ENCODE peak calls at places on chromosomes 1 and 21, in ten cellular contexts. One of them, this sample, is unnamed.

GRCh38 chr1:74847720-74848119 is 114.8 kb downstream of the TYW3 start:
- DNase-seq in HFFc6: no peak
- DNase-seq in lower lobe of right lung: no peak
- DNase-seq in hippocampal formation: no peak
- DNase-seq in nephron progenitor cell: no peak
- DNase-seq in CD8-positive, alpha-beta memory T cell: no peak
- DNase-seq in stimulated activated CD4-positive, alpha-beta T cell treated with anti-CD3 and anti-CD28 coated beads, Interleukin-1b, Interleukin-23, amount 100 ng/mL, for 1 hour: no peak
- DNase-seq in colonic mucosa: no peak
- DNase-seq in WTC11: no peak
- DNase-seq in kidney tubule cell: no peak
- DNase-seq in this sample: no peak

GRCh38 chr1:160210563-160210962 is 5.4 kb downstream of the PEA15 start:
- DNase-seq in HFFc6: no peak
- DNase-seq in hippocampal formation: no peak
- DNase-seq in nephron progenitor cell: no peak
- DNase-seq in colonic mucosa: no peak
- DNase-seq in lower lobe of right lung: no peak
- DNase-seq in WTC11: no peak
- DNase-seq in kidney tubule cell: no peak
- DNase-seq in stimulated activated CD4-positive, alpha-beta T cell treated with anti-CD3 and anti-CD28 coated beads, Interleukin-1b, Interleukin-23, amount 100 ng/mL, for 1 hour: no peak
- DNase-seq in CD8-positive, alpha-beta memory T cell: no peak
- DNase-seq in this sample: no peak

GRCh38 chr1:31627930-31628421 is 10.5 kb downstream of the HCRTR1 start:
- DNase-seq in kidney tubule cell: no peak
- DNase-seq in colonic mucosa: no peak
- DNase-seq in HFFc6: no peak
- DNase-seq in WTC11: no peak
- DNase-seq in hippocampal formation: peak
- DNase-seq in nephron progenitor cell: no peak
- DNase-seq in CD8-positive, alpha-beta memory T cell: no peak
- DNase-seq in lower lobe of right lung: peak
- DNase-seq in stimulated activated CD4-positive, alpha-beta T cell treated with anti-CD3 and anti-CD28 coated beads, Interleukin-1b, Interleukin-23, amount 100 ng/mL, for 1 hour: no peak
- DNase-seq in this sample: no peak

GRCh38 chr1:30197616-30197934 is 525.8 kb downstream of the MATN1 start:
- DNase-seq in WTC11: no peak
- DNase-seq in HFFc6: no peak
- DNase-seq in hippocampal formation: no peak
- DNase-seq in CD8-positive, alpha-beta memory T cell: no peak
- DNase-seq in colonic mucosa: no peak
- DNase-seq in stimulated activated CD4-positive, alpha-beta T cell treated with anti-CD3 and anti-CD28 coated beads, Interleukin-1b, Interleukin-23, amount 100 ng/mL, for 1 hour: no peak
- DNase-seq in lower lobe of right lung: no peak
- DNase-seq in nephron progenitor cell: no peak
- DNase-seq in kidney tubule cell: no peak
- DNase-seq in this sample: peak

GRCh38 chr1:32339363-32339978 is 3.4 kb upstream of the MARCKSL1 start:
- DNase-seq in stimulated activated CD4-positive, alpha-beta T cell treated with anti-CD3 and anti-CD28 coated beads, Interleukin-1b, Interleukin-23, amount 100 ng/mL, for 1 hour: no peak
- DNase-seq in WTC11: no peak
- DNase-seq in HFFc6: peak
- DNase-seq in colonic mucosa: no peak
- DNase-seq in CD8-positive, alpha-beta memory T cell: no peak
- DNase-seq in lower lobe of right lung: no peak
- DNase-seq in nephron progenitor cell: no peak
- DNase-seq in kidney tubule cell: peak
- DNase-seq in hippocampal formation: no peak
- DNase-seq in this sample: peak

GRCh38 chr1:168179411-168180147 is 817 bp downstream of the TIPRL start:
- DNase-seq in hippocampal formation: peak
- DNase-seq in lower lobe of right lung: no peak
- DNase-seq in colonic mucosa: peak
- DNase-seq in WTC11: no peak
- DNase-seq in HFFc6: peak
- DNase-seq in stimulated activated CD4-positive, alpha-beta T cell treated with anti-CD3 and anti-CD28 coated beads, Interleukin-1b, Interleukin-23, amount 100 ng/mL, for 1 hour: no peak
- DNase-seq in nephron progenitor cell: peak
- DNase-seq in CD8-positive, alpha-beta memory T cell: no peak
- DNase-seq in kidney tubule cell: no peak
- DNase-seq in this sample: peak

GRCh38 chr1:24501371-24502167 is 1.1 kb upstream of the RCAN3 start:
- DNase-seq in WTC11: no peak
- DNase-seq in CD8-positive, alpha-beta memory T cell: peak
- DNase-seq in lower lobe of right lung: peak
- DNase-seq in nephron progenitor cell: no peak
- DNase-seq in HFFc6: no peak
- DNase-seq in hippocampal formation: no peak
- DNase-seq in stimulated activated CD4-positive, alpha-beta T cell treated with anti-CD3 and anti-CD28 coated beads, Interleukin-1b, Interleukin-23, amount 100 ng/mL, for 1 hour: no peak
- DNase-seq in colonic mucosa: peak
- DNase-seq in kidney tubule cell: peak
- DNase-seq in this sample: peak

GRCh38 chr1:184563308-184563707 is 176.5 kb downstream of the C1orf21 start:
- DNase-seq in kidney tubule cell: peak
- DNase-seq in colonic mucosa: no peak
- DNase-seq in nephron progenitor cell: no peak
- DNase-seq in WTC11: no peak
- DNase-seq in CD8-positive, alpha-beta memory T cell: no peak
- DNase-seq in HFFc6: peak
- DNase-seq in hippocampal formation: peak
- DNase-seq in lower lobe of right lung: no peak
- DNase-seq in stimulated activated CD4-positive, alpha-beta T cell treated with anti-CD3 and anti-CD28 coated beads, Interleukin-1b, Interleukin-23, amount 100 ng/mL, for 1 hour: no peak
- DNase-seq in this sample: peak

GRCh38 chr1:35573198-35573775 is at the start of gene TFAP2E:
- DNase-seq in HFFc6: no peak
- DNase-seq in stimulated activated CD4-positive, alpha-beta T cell treated with anti-CD3 and anti-CD28 coated beads, Interleukin-1b, Interleukin-23, amount 100 ng/mL, for 1 hour: no peak
- DNase-seq in colonic mucosa: peak
- DNase-seq in kidney tubule cell: peak
- DNase-seq in lower lobe of right lung: peak
- DNase-seq in nephron progenitor cell: peak
- DNase-seq in WTC11: peak
- DNase-seq in CD8-positive, alpha-beta memory T cell: no peak
- DNase-seq in hippocampal formation: peak
- DNase-seq in this sample: no peak

GRCh38 chr1:181640959-181641358 is 157.6 kb downstream of the CACNA1E start:
- DNase-seq in CD8-positive, alpha-beta memory T cell: no peak
- DNase-seq in nephron progenitor cell: no peak
- DNase-seq in HFFc6: no peak
- DNase-seq in colonic mucosa: no peak
- DNase-seq in WTC11: no peak
- DNase-seq in hippocampal formation: no peak
- DNase-seq in kidney tubule cell: no peak
- DNase-seq in lower lobe of right lung: no peak
- DNase-seq in stimulated activated CD4-positive, alpha-beta T cell treated with anti-CD3 and anti-CD28 coated beads, Interleukin-1b, Interleukin-23, amount 100 ng/mL, for 1 hour: no peak
- DNase-seq in this sample: no peak

GRCh38 chr1:24289937-24290595 is 29.1 kb upstream of the GRHL3 start:
- DNase-seq in lower lobe of right lung: peak
- DNase-seq in nephron progenitor cell: no peak
- DNase-seq in WTC11: no peak
- DNase-seq in stimulated activated CD4-positive, alpha-beta T cell treated with anti-CD3 and anti-CD28 coated beads, Interleukin-1b, Interleukin-23, amount 100 ng/mL, for 1 hour: no peak
- DNase-seq in CD8-positive, alpha-beta memory T cell: no peak
- DNase-seq in colonic mucosa: peak
- DNase-seq in kidney tubule cell: peak
- DNase-seq in hippocampal formation: peak
- DNase-seq in HFFc6: no peak
- DNase-seq in this sample: peak

GRCh38 chr1:38559180-38559874 is 300.2 kb downstream of the RRAGC start:
- DNase-seq in HFFc6: no peak
- DNase-seq in kidney tubule cell: peak
- DNase-seq in nephron progenitor cell: peak
- DNase-seq in stimulated activated CD4-positive, alpha-beta T cell treated with anti-CD3 and anti-CD28 coated beads, Interleukin-1b, Interleukin-23, amount 100 ng/mL, for 1 hour: peak
- DNase-seq in CD8-positive, alpha-beta memory T cell: peak
- DNase-seq in lower lobe of right lung: peak
- DNase-seq in colonic mucosa: peak
- DNase-seq in WTC11: no peak
- DNase-seq in hippocampal formation: no peak
- DNase-seq in this sample: no peak

GRCh38 chr1:104878203-104878911 is 1128.7 kb downstream of the AMY1C start:
- DNase-seq in nephron progenitor cell: peak
- DNase-seq in HFFc6: no peak
- DNase-seq in kidney tubule cell: no peak
- DNase-seq in lower lobe of right lung: no peak
- DNase-seq in colonic mucosa: no peak
- DNase-seq in CD8-positive, alpha-beta memory T cell: no peak
- DNase-seq in stimulated activated CD4-positive, alpha-beta T cell treated with anti-CD3 and anti-CD28 coated beads, Interleukin-1b, Interleukin-23, amount 100 ng/mL, for 1 hour: no peak
- DNase-seq in hippocampal formation: no peak
- DNase-seq in WTC11: peak
- DNase-seq in this sample: peak

GRCh38 chr1:94100785-94101612 is 19.9 kb downstream of the ABCA4 start:
- DNase-seq in HFFc6: peak
- DNase-seq in colonic mucosa: no peak
- DNase-seq in hippocampal formation: no peak
- DNase-seq in kidney tubule cell: peak
- DNase-seq in lower lobe of right lung: no peak
- DNase-seq in stimulated activated CD4-positive, alpha-beta T cell treated with anti-CD3 and anti-CD28 coated beads, Interleukin-1b, Interleukin-23, amount 100 ng/mL, for 1 hour: no peak
- DNase-seq in CD8-positive, alpha-beta memory T cell: no peak
- DNase-seq in nephron progenitor cell: no peak
- DNase-seq in WTC11: no peak
- DNase-seq in this sample: no peak

GRCh38 chr1:154851392-154852177 is 18.5 kb downstream of the KCNN3 start:
- DNase-seq in stimulated activated CD4-positive, alpha-beta T cell treated with anti-CD3 and anti-CD28 coated beads, Interleukin-1b, Interleukin-23, amount 100 ng/mL, for 1 hour: no peak
- DNase-seq in hippocampal formation: no peak
- DNase-seq in colonic mucosa: no peak
- DNase-seq in lower lobe of right lung: no peak
- DNase-seq in HFFc6: no peak
- DNase-seq in WTC11: peak
- DNase-seq in kidney tubule cell: no peak
- DNase-seq in nephron progenitor cell: peak
- DNase-seq in CD8-positive, alpha-beta memory T cell: no peak
- DNase-seq in this sample: no peak

GRCh38 chr1:26047278-26047874 is 1.5 kb upstream of the SLC30A2 start:
- DNase-seq in WTC11: no peak
- DNase-seq in colonic mucosa: no peak
- DNase-seq in CD8-positive, alpha-beta memory T cell: no peak
- DNase-seq in HFFc6: no peak
- DNase-seq in lower lobe of right lung: no peak
- DNase-seq in stimulated activated CD4-positive, alpha-beta T cell treated with anti-CD3 and anti-CD28 coated beads, Interleukin-1b, Interleukin-23, amount 100 ng/mL, for 1 hour: no peak
- DNase-seq in nephron progenitor cell: no peak
- DNase-seq in hippocampal formation: no peak
- DNase-seq in kidney tubule cell: no peak
- DNase-seq in this sample: no peak

GRCh38 chr1:1941211-1941841 is 22.2 kb upstream of the TMEM52 start:
- DNase-seq in colonic mucosa: no peak
- DNase-seq in HFFc6: no peak
- DNase-seq in kidney tubule cell: no peak
- DNase-seq in hippocampal formation: no peak
- DNase-seq in lower lobe of right lung: peak
- DNase-seq in nephron progenitor cell: no peak
- DNase-seq in CD8-positive, alpha-beta memory T cell: no peak
- DNase-seq in stimulated activated CD4-positive, alpha-beta T cell treated with anti-CD3 and anti-CD28 coated beads, Interleukin-1b, Interleukin-23, amount 100 ng/mL, for 1 hour: no peak
- DNase-seq in WTC11: no peak
- DNase-seq in this sample: no peak

GRCh38 chr1:74712863-74713262 is 20.0 kb downstream of the CRYZ start:
- DNase-seq in lower lobe of right lung: no peak
- DNase-seq in kidney tubule cell: no peak
- DNase-seq in nephron progenitor cell: no peak
- DNase-seq in HFFc6: no peak
- DNase-seq in CD8-positive, alpha-beta memory T cell: no peak
- DNase-seq in hippocampal formation: no peak
- DNase-seq in WTC11: no peak
- DNase-seq in colonic mucosa: no peak
- DNase-seq in stimulated activated CD4-positive, alpha-beta T cell treated with anti-CD3 and anti-CD28 coated beads, Interleukin-1b, Interleukin-23, amount 100 ng/mL, for 1 hour: no peak
- DNase-seq in this sample: peak

GRCh38 chr21:21740207-21740606 is 742.0 kb downstream of the NCAM2 start:
- DNase-seq in lower lobe of right lung: no peak
- DNase-seq in nephron progenitor cell: no peak
- DNase-seq in kidney tubule cell: no peak
- DNase-seq in WTC11: no peak
- DNase-seq in HFFc6: no peak
- DNase-seq in hippocampal formation: no peak
- DNase-seq in colonic mucosa: no peak
- DNase-seq in stimulated activated CD4-positive, alpha-beta T cell treated with anti-CD3 and anti-CD28 coated beads, Interleukin-1b, Interleukin-23, amount 100 ng/mL, for 1 hour: no peak
- DNase-seq in CD8-positive, alpha-beta memory T cell: no peak
- DNase-seq in this sample: no peak

GRCh38 chr1:206674236-206674635 is 10.5 kb upstream of the MAPKAPK2 start:
- DNase-seq in hippocampal formation: no peak
- DNase-seq in stimulated activated CD4-positive, alpha-beta T cell treated with anti-CD3 and anti-CD28 coated beads, Interleukin-1b, Interleukin-23, amount 100 ng/mL, for 1 hour: no peak
- DNase-seq in lower lobe of right lung: no peak
- DNase-seq in nephron progenitor cell: no peak
- DNase-seq in WTC11: no peak
- DNase-seq in CD8-positive, alpha-beta memory T cell: no peak
- DNase-seq in kidney tubule cell: no peak
- DNase-seq in HFFc6: no peak
- DNase-seq in colonic mucosa: no peak
- DNase-seq in this sample: no peak

GRCh38 chr1:110065841-110066240 is 4.6 kb downstream of the ALX3 start:
- DNase-seq in HFFc6: peak
- DNase-seq in hippocampal formation: no peak
- DNase-seq in lower lobe of right lung: no peak
- DNase-seq in CD8-positive, alpha-beta memory T cell: no peak
- DNase-seq in nephron progenitor cell: no peak
- DNase-seq in kidney tubule cell: no peak
- DNase-seq in stimulated activated CD4-positive, alpha-beta T cell treated with anti-CD3 and anti-CD28 coated beads, Interleukin-1b, Interleukin-23, amount 100 ng/mL, for 1 hour: no peak
- DNase-seq in colonic mucosa: no peak
- DNase-seq in WTC11: no peak
- DNase-seq in this sample: no peak

GRCh38 chr1:107135466-107135865 is 5.4 kb upstream of the NTNG1 start:
- DNase-seq in kidney tubule cell: peak
- DNase-seq in lower lobe of right lung: no peak
- DNase-seq in CD8-positive, alpha-beta memory T cell: no peak
- DNase-seq in nephron progenitor cell: peak
- DNase-seq in hippocampal formation: no peak
- DNase-seq in HFFc6: peak
- DNase-seq in stimulated activated CD4-positive, alpha-beta T cell treated with anti-CD3 and anti-CD28 coated beads, Interleukin-1b, Interleukin-23, amount 100 ng/mL, for 1 hour: no peak
- DNase-seq in colonic mucosa: no peak
- DNase-seq in WTC11: peak
- DNase-seq in this sample: peak

GRCh38 chr1:204837440-204838084 is 33.1 kb upstream of the NFASC start:
- DNase-seq in kidney tubule cell: peak
- DNase-seq in nephron progenitor cell: peak
- DNase-seq in hippocampal formation: peak
- DNase-seq in HFFc6: peak
- DNase-seq in lower lobe of right lung: no peak
- DNase-seq in stimulated activated CD4-positive, alpha-beta T cell treated with anti-CD3 and anti-CD28 coated beads, Interleukin-1b, Interleukin-23, amount 100 ng/mL, for 1 hour: no peak
- DNase-seq in WTC11: peak
- DNase-seq in CD8-positive, alpha-beta memory T cell: no peak
- DNase-seq in colonic mucosa: peak
- DNase-seq in this sample: peak

GRCh38 chr1:3068400-3069361 is at the start of gene PRDM16:
- DNase-seq in kidney tubule cell: peak
- DNase-seq in WTC11: peak
- DNase-seq in lower lobe of right lung: peak
- DNase-seq in CD8-positive, alpha-beta memory T cell: peak
- DNase-seq in nephron progenitor cell: peak
- DNase-seq in HFFc6: peak
- DNase-seq in stimulated activated CD4-positive, alpha-beta T cell treated with anti-CD3 and anti-CD28 coated beads, Interleukin-1b, Interleukin-23, amount 100 ng/mL, for 1 hour: no peak
- DNase-seq in hippocampal formation: no peak
- DNase-seq in colonic mucosa: peak
- DNase-seq in this sample: peak

GRCh38 chr1:175208773-175209492 is 16.4 kb upstream of the KIAA0040 start:
- DNase-seq in kidney tubule cell: no peak
- DNase-seq in CD8-positive, alpha-beta memory T cell: peak
- DNase-seq in WTC11: no peak
- DNase-seq in hippocampal formation: no peak
- DNase-seq in colonic mucosa: no peak
- DNase-seq in HFFc6: no peak
- DNase-seq in lower lobe of right lung: no peak
- DNase-seq in nephron progenitor cell: no peak
- DNase-seq in stimulated activated CD4-positive, alpha-beta T cell treated with anti-CD3 and anti-CD28 coated beads, Interleukin-1b, Interleukin-23, amount 100 ng/mL, for 1 hour: no peak
- DNase-seq in this sample: no peak

GRCh38 chr21:39822042-39822441 is 45.2 kb upstream of the PCP4 start:
- DNase-seq in nephron progenitor cell: no peak
- DNase-seq in hippocampal formation: no peak
- DNase-seq in WTC11: no peak
- DNase-seq in HFFc6: no peak
- DNase-seq in stimulated activated CD4-positive, alpha-beta T cell treated with anti-CD3 and anti-CD28 coated beads, Interleukin-1b, Interleukin-23, amount 100 ng/mL, for 1 hour: no peak
- DNase-seq in kidney tubule cell: no peak
- DNase-seq in CD8-positive, alpha-beta memory T cell: no peak
- DNase-seq in lower lobe of right lung: no peak
- DNase-seq in colonic mucosa: no peak
- DNase-seq in this sample: no peak

GRCh38 chr21:42518216-42518615 is 4.6 kb downstream of the SLC37A1 start:
- DNase-seq in nephron progenitor cell: no peak
- DNase-seq in HFFc6: no peak
- DNase-seq in hippocampal formation: no peak
- DNase-seq in kidney tubule cell: peak
- DNase-seq in lower lobe of right lung: no peak
- DNase-seq in CD8-positive, alpha-beta memory T cell: no peak
- DNase-seq in colonic mucosa: no peak
- DNase-seq in stimulated activated CD4-positive, alpha-beta T cell treated with anti-CD3 and anti-CD28 coated beads, Interleukin-1b, Interleukin-23, amount 100 ng/mL, for 1 hour: no peak
- DNase-seq in WTC11: no peak
- DNase-seq in this sample: peak

This sample was measured in choroid plexus epithelial cell.